ENCODE peak calls at places on chromosomes 13 and 19, in eight cellular contexts. I is MM.1S, B is PC-9, U is HCT116, F is OCI-LY7, N is GM23338, Q is hepatocyte, E is SK-N-SH. K is an unnamed sample. For H3K9me2 and H3K4me1, the result is how much of the 10 kb centered on the place peaks cover.

GRCh38 chr13:27035892-27036235 is 135.7 kb downstream of the USP12 start:
- DNase-seq in Q (no peak), U (peak), F (no peak), E (no peak), I (no peak), B (peak), N (no peak), K (peak)

GRCh38 chr19:10713317-10713716 is 4.6 kb upstream of the DNM2 start:
- DNase-seq in F (no peak), Q (no peak), I (no peak), U (no peak), E (no peak), N (no peak), B (peak), K (no peak)

GRCh38 chr19:23321953-23322549 is 71.9 kb upstream of the ZNF724 start:
- DNase-seq in U (no peak), E (no peak), F (no peak), B (no peak), N (no peak), I (no peak), Q (no peak), K (no peak)

GRCh38 chr19:54484451-54484850 is 11.4 kb upstream of the CDC42EP5 start:
- DNase-seq in I (no peak), N (no peak), E (no peak), B (no peak), F (no peak), Q (no peak), U (no peak), K (no peak)

GRCh38 chr19:23283925-23284324 is 33.7 kb upstream of the ZNF724 start:
- DNase-seq in E (peak), I (peak), N (peak), U (peak), B (no peak), Q (peak), F (peak), K (peak)

GRCh38 chr13:94061316-94061715 is 418.2 kb downstream of the DCT start:
- DNase-seq in N (no peak), E (no peak), Q (peak), I (no peak), F (no peak), B (no peak), U (no peak), K (no peak)

GRCh38 chr13:29105779-29106178 is 285.6 kb downstream of the MTUS2 start:
- DNase-seq in N (peak), F (no peak), Q (peak), I (no peak), E (peak), B (no peak), U (no peak), K (no peak)

GRCh38 chr19:604355-604754 is 14.7 kb downstream of the HCN2 start:
- DNase-seq in E (peak), I (peak), B (no peak), Q (no peak), U (no peak), F (peak), N (no peak), K (no peak)

GRCh38 chr13:45441633-45442032 is 23.1 kb upstream of the COG3 start:
- DNase-seq in Q (no peak), E (no peak), B (no peak), F (no peak), N (no peak), I (peak), U (no peak), K (peak)

GRCh38 chr13:50588736-50589135 is 254.8 kb downstream of the DLEU7 start:
- DNase-seq in I (no peak), F (no peak), B (no peak), U (no peak), Q (no peak), N (no peak), E (no peak), K (no peak)

GRCh38 chr13:44230736-44231135 is 142.9 kb upstream of the SERP2 start:
- DNase-seq in B (peak), F (no peak), N (no peak), U (no peak), E (no peak), Q (no peak), I (no peak), K (peak)

GRCh38 chr13:30121666-30122065 is 185.7 kb downstream of the KATNAL1 start:
- DNase-seq in E (no peak), B (no peak), I (no peak), F (no peak), U (no peak), N (no peak), Q (no peak), K (no peak)

GRCh38 chr13:75761373-75761772 is 125.2 kb downstream of the LMO7 start:
- DNase-seq in B (no peak), E (no peak), F (no peak), Q (no peak), N (no peak), U (no peak), I (no peak), K (no peak)

GRCh38 chr19:11209892-11210655 is 12.7 kb upstream of the KANK2 start:
- DNase-seq in N (no peak), B (no peak), Q (no peak), I (no peak), U (no peak), E (no peak), F (no peak), K (no peak)

GRCh38 chr13:27375686-27376326 is 48.6 kb upstream of the GTF3A start:
- DNase-seq in F (peak), N (peak), I (peak), Q (peak), U (peak), E (peak), B (no peak), K (peak)

GRCh38 chr13:113146750-113147149 is 11.7 kb upstream of the PROZ start:
- DNase-seq in Q (no peak), E (no peak), F (no peak), U (no peak), I (no peak), N (no peak), B (no peak), K (no peak)

GRCh38 chr13:51286135-51287002 is 53.1 kb upstream of the SERPINE3 start:
- DNase-seq in U (peak), E (peak), Q (peak), I (peak), F (peak), N (peak), B (peak), K (peak)

GRCh38 chr19:57276430-57276829 is 3.9 kb upstream of the ZNF460 start:
- DNase-seq in I (no peak), F (no peak), N (no peak), U (no peak), E (no peak), B (no peak), Q (no peak), K (no peak)

GRCh38 chr19:16957151-16957662 is 68.4 kb downstream of the F2RL3 start:
- DNase-seq in E (no peak), Q (no peak), B (peak), I (no peak), U (no peak), F (no peak), N (no peak), K (peak)

GRCh38 chr19:31459430-31459829 is 110.2 kb upstream of the TSHZ3 start:
- DNase-seq in E (no peak), B (no peak), Q (no peak), N (peak), F (no peak), U (no peak), I (no peak), K (no peak)

GRCh38 chr19:5993516-5994406 is 15.8 kb upstream of the RANBP3 start:
- DNase-seq in N (no peak), B (no peak), E (peak), I (no peak), F (no peak), Q (no peak), U (no peak), K (peak)

GRCh38 chr13:113555141-113555540 is 29.4 kb upstream of the TFDP1 start:
- DNase-seq in E (no peak), N (no peak), B (no peak), F (no peak), U (no peak), I (no peak), Q (no peak), K (no peak)

GRCh38 chr13:114004416-114005205 is 30.7 kb upstream of the C13orf46 start:
- DNase-seq in F (no peak), I (no peak), N (no peak), U (no peak), E (no peak), B (no peak), Q (peak), K (no peak)

GRCh38 chr13:113491418-113491883 is 940 bp upstream of the DCUN1D2 start:
- DNase-seq in B (no peak), N (peak), F (no peak), Q (peak), E (peak), I (no peak), U (no peak), K (peak)

GRCh38 chr19:33298146-33298911 is 4.0 kb downstream of the CEBPA start:
- DNase-seq in N (peak), E (peak), B (peak), U (no peak), I (no peak), F (no peak), Q (peak), K (no peak)

GRCh38 chr19:317710-318508 is 26.7 kb downstream of the MIER2 start:
- DNase-seq in E (no peak), F (no peak), B (no peak), U (no peak), I (no peak), Q (no peak), N (no peak), K (no peak)

DNA sequence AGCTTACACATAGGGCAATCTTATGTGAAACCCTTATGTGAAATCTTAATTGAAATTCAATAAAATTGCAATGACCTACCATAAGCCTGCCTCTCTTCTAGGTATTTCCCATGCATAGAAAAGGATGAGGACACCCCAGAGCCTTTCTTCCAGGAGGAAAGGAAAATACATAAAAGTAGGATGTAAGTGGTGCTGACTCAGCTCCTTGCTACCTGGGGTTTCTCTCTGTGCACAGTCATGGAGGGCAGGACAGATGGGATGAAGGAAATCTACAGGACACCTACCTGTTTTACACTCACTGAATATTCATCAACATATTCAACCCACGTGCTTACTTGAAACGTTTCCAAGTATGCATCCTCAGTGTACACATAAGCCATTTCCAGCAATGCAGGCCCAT is 1299.2 kb upstream of the SLC10A2 start:
- DNase-seq in B (no peak), I (no peak), N (no peak), E (no peak), U (no peak), F (no peak), Q (no peak), K (no peak)
- H3K9me2 ChIP-seq in B (under half), I (under half), N (under half), E (under half), U (under half), F (under half), Q (under half), K (under half)

GRCh38 chr13:34826432-34826831 is 115.6 kb upstream of the NBEA start:
- DNase-seq in E (no peak), F (no peak), I (no peak), Q (no peak), N (no peak), B (no peak), U (no peak), K (no peak)
- H3K4me1 ChIP-seq in E (under half), F (under half), I (under half), Q (under half), N (under half), B (under half), U (under half), K (under half)

GRCh38 chr19:42501733-42502132 is 26.5 kb downstream of the CEACAM1 start:
- DNase-seq in F (no peak), Q (no peak), B (no peak), I (no peak), N (no peak), E (no peak), U (no peak), K (no peak)
- TF ChIP-seq CTCF in F (no peak), Q (no peak), B (no peak), I (no peak), N (no peak), E (no peak), U (no peak), K (no peak)

GRCh38 chr13:84050551-84050950 is 168.3 kb upstream of the SLITRK1 start:
- DNase-seq in Q (no peak), E (no peak), F (no peak), I (no peak), U (no peak), B (no peak), N (no peak), K (peak)
- H3K9me2 ChIP-seq in Q (under half), E (under half), F (under half), I (under half), U (under half), B (under half), N (under half), K (under half)

GRCh38 chr13:73972503-73972902 is 161.7 kb downstream of the KLF12 start:
- DNase-seq in N (no peak), F (no peak), E (no peak), U (no peak), B (no peak), I (no peak), Q (no peak), K (no peak)

GRCh38 chr13:73971481-73971880 is 162.7 kb downstream of the KLF12 start:
- DNase-seq in Q (no peak), F (peak), U (no peak), I (no peak), E (no peak), N (no peak), B (no peak), K (no peak)

GRCh38 chr13:73970413-73971055 is 163.7 kb downstream of the KLF12 start:
- DNase-seq in B (no peak), I (no peak), Q (no peak), U (no peak), F (no peak), N (no peak), E (no peak), K (no peak)

GRCh38 chr13:73975767-73976166 is 158.4 kb downstream of the KLF12 start:
- DNase-seq in B (no peak), E (no peak), F (no peak), N (no peak), Q (no peak), I (no peak), U (no peak), K (no peak)

DNA sequence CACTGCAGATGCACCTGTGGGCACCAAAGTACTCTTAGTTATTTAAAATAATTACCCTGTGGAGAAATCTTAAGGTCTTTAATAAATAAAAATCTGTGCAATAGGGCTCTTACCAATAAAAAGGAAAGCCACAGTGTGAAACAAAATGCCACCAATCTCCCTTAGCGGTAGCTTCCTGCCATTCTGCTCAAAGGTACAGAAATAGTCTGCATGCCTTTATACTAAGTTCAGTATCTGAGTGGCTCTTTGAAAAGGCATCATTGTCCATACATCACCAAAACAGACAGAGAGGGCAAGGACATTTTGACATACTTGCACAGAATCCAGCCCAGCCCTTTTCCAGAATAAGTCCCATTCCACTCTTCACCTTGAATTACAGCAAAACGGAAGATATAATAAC is 161.0 kb downstream of the KLF12 start:
- DNase-seq in F (peak), I (no peak), Q (no peak), N (peak), E (no peak), B (no peak), U (no peak), K (no peak)
- H3K4me1 ChIP-seq in F (half or more), I (under half), Q (under half), N (under half), E (under half), B (under half), U (under half), K (under half)

DNA sequence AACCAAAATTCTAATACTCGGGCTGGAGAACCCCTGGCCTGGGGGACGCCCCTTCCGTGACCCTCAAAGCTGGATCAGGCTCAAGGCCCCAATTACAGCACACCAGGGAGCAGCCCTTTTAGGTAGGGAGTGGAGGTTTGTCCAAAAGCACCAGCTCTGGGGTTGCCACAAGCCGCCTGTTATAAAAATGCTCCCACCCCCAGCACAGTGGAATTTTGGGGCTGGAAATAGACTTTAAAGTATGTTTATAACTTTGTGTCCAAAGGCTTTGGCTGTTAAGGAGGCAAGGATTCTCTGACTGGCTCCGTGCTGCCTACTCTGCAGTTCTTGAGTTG is 564 bp upstream of the GMIP start:
- DNase-seq in N (no peak), B (no peak), I (no peak), Q (no peak), U (no peak), F (no peak), E (no peak), K (no peak)
- TF ChIP-seq CTCF in N (no peak), B (peak), I (no peak), Q (no peak), U (no peak), F (peak), E (no peak), K (peak)

DNA sequence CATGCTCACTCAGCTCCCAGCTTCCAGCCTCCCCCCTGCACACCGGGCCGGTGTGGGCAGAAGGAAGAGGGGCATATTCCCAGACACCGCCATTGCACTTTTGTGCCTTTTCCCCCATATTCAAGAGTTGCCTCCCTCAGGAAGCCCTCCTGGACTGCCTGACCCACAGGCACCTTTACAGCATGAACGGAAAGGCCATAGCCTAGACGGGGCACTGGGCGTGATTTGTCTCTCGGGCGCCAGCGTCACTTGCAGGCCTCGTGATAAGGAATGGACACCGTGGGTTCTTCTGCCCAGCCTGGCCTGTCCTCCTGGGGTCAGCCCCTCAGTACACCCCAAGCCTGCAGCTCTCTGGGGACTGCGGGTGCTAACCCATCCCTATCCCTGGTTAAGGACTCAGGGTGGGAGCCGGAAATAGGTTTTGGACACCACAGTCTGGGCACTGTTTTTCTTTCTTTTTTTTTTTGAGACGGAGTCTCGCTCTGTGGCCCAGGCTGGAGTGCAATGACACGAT is 933 bp upstream of the UQCR11 start:
- DNase-seq in F (peak), U (no peak), N (no peak), B (no peak), E (no peak), Q (no peak), I (no peak), K (no peak)
- H3K9me2 ChIP-seq in F (under half), U (under half), N (under half), B (under half), E (under half), Q (under half), I (under half), K (under half)

DNA sequence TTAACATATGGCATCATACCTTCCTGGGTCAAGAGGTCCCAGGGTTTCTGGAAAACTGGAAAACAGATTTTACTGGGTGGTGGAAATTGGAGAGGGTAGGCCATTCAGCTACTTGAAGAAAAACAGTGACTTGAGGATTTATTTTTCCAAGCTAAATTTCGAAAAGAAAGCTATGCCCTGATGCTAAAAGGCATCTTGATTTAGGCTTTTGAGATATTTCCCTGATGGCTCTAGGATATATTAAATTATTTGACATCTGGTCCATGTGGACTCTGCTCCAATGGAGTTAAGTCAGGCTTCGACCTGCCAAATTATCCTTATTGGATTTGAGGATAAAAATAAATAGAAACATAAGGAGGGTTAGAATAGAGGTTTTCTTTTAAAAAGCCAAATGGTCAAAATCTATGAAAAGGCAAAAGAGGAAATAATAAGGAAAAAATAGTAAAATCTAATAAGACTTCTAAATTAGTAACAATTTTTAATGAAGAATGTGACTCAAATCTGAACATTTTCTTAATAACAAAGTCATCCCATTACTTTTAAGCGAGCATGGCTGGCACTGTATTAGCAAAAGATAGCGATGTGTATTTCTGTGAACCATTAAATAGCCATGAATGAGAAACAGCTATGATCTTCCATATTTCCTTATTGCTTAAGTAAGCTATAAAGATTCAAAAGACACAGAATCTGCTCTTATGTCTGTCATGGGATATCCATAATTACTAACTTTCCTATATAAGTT is 190.0 kb upstream of the MIR17HG start:
- DNase-seq in N (no peak), B (no peak), I (no peak), Q (no peak), E (no peak), U (no peak), F (no peak), K (no peak)
- H3K4me1 ChIP-seq in N (under half), B (under half), I (under half), Q (under half), E (under half), U (under half), F (under half), K (under half)

K was measured in PC-3.